ENCODE peak calls at places on chromosomes 11 and 22, in four cellular contexts. X, F, B and I are unnamed samples.

GRCh38 chr11:12276831-12277475 is 100.4 kb upstream of the PARVA start:
- DNase-seq in F (no peak), X (no peak), B (no peak), I (no peak)

GRCh38 chr11:35170503-35170902 is 31.5 kb downstream of the CD44 start:
- DNase-seq in X (no peak), B (no peak), F (no peak), I (no peak)

GRCh38 chr11:23359297-23359696 is 499.0 kb upstream of the CCDC179 start:
- DNase-seq in F (no peak), B (no peak), X (no peak), I (no peak)

GRCh38 chr11:76233936-76234703 is 27.8 kb upstream of the WNT11 start:
- DNase-seq in F (no peak), B (no peak), X (no peak), I (peak)

GRCh38 chr11:57800444-57801184 is 39.0 kb downstream of the CTNND1 start:
- DNase-seq in F (peak), X (no peak), B (no peak), I (peak)

GRCh38 chr11:80441821-80442220 is 1001.0 kb upstream of the TENM4 start:
- DNase-seq in B (no peak), X (no peak), F (no peak), I (no peak)

GRCh38 chr11:70020336-70021214 is 57.5 kb upstream of the ANO1 start:
- DNase-seq in B (no peak), X (no peak), F (no peak), I (no peak)

GRCh38 chr11:86765146-86765663 is 35.1 kb upstream of the PRSS23 start:
- DNase-seq in X (no peak), B (no peak), F (no peak), I (no peak)

GRCh38 chr22:27204280-27204679 is 546.9 kb downstream of the MIAT start:
- DNase-seq in X (no peak), F (no peak), B (no peak), I (no peak)

GRCh38 chr11:9825895-9826294 is 162.0 kb downstream of the SWAP70 start:
- DNase-seq in B (no peak), X (no peak), F (no peak), I (no peak)

GRCh38 chr22:50691521-50691920 is 18.9 kb downstream of the SHANK3 start:
- DNase-seq in F (no peak), X (no peak), B (no peak), I (peak)

GRCh38 chr11:2515401-2516275 is 70.8 kb downstream of the KCNQ1 start:
- DNase-seq in F (peak), X (no peak), B (no peak), I (no peak)

GRCh38 chr11:63916837-63917684 is at the start of gene RCOR2:
- DNase-seq in F (peak), X (peak), B (peak), I (peak)